ENCODE peak calls at places on chromosomes 16 and 17, in six cellular contexts. O is esophagus squamous epithelium, E is Caco-2, B is mucosa of descending colon, S is breast epithelium, N is MM.1S. Q is an unnamed sample.

GRCh38 chr17:2195729-2196128 is 107.9 kb downstream of the SMG6 start:
- DNase-seq in S (no peak), N (no peak), B (no peak), E (no peak), O (no peak), Q (no peak)

GRCh38 chr17:31580331-31581021 is 189.0 kb downstream of the RAB11FIP4 start:
- DNase-seq in N (no peak), S (no peak), O (no peak), B (no peak), E (no peak), Q (no peak)

GRCh38 chr17:31424944-31425582 is 33.6 kb downstream of the RAB11FIP4 start:
- DNase-seq in S (no peak), B (no peak), N (no peak), O (no peak), E (peak; percentile 72), Q (no peak)

GRCh38 chr17:79901131-79901530 is 61.9 kb upstream of the CBX4 start:
- DNase-seq in N (no peak), O (no peak), S (peak; percentile 31), B (no peak), E (peak; percentile 33), Q (no peak)

GRCh38 chr17:39045948-39046679 is 78.9 kb upstream of the FBXO47 start:
- DNase-seq in B (no peak), S (no peak), E (no peak), N (no peak), O (no peak), Q (no peak)

GRCh38 chr16:1345087-1345486 is 6.6 kb downstream of the TSR3 start:
- DNase-seq in E (no peak), O (no peak), S (no peak), N (no peak), B (no peak), Q (no peak)

GRCh38 chr16:5030251-5030870 is 3.4 kb downstream of the NAGPA start:
- DNase-seq in O (no peak), B (no peak), S (no peak), N (no peak), E (no peak), Q (no peak)

GRCh38 chr17:63279498-63280230 is 166.4 kb downstream of the CYB561 start:
- DNase-seq in S (no peak), O (no peak), B (no peak), E (no peak), N (no peak), Q (no peak)

GRCh38 chr17:75869282-75870141 is 8.9 kb downstream of the TRIM47 start:
- DNase-seq in E (no peak), O (no peak), B (peak; percentile 64), N (no peak), S (no peak), Q (no peak)

GRCh38 chr16:813204-813915 is 12.8 kb upstream of the GNG13 start:
- DNase-seq in E (peak; percentile 59), N (no peak), S (no peak), B (peak; percentile 45), O (no peak), Q (peak; percentile 44)

GRCh38 chr16:58331024-58331707 is 36.3 kb upstream of the PRSS54 start:
- DNase-seq in N (no peak), E (no peak), S (no peak), B (no peak), O (no peak), Q (peak; percentile 60)

DNA sequence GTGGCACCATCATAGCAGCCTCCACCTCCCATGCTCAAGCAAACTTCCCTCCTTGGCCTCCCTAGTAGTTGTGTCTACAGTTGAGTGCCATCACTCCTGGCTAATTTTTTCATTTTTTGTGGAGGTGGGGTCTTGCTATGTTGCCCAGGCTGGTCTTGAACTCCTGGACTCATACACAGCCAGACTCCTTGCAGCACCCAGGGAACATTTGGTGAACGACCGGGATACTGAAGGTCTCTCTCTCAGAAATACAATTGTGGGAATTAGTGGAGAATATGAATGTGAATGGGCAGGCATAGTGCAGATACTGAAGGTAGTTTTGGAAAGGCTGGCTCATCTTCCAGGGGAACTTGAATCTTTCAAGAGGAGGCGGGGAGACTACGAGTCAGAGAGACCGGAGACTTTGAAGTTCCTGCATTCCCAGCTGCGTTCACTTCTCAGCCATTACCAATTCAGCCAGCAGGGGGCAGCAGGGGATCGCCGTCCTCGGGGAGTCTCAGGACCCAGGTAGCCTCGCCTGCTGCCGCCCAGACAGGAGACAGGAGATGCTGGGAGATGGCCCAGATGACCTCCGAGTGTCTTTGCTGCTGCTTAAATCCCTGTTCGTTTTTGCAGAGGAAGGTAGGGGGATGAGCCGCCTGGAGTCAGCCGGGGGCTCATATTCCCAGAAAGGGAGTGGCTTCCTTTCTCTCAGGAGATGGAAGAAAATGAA is 68.6 kb downstream of the HAPSTR1 start:
- DNase-seq in S (peak; percentile 82), E (peak; percentile 70), B (peak; percentile 78), N (peak; percentile 56), O (no peak), Q (peak; percentile 58)
- H3K4me1 ChIP-seq in S (no peaks in the 10 kb centered on the region), E (no peaks in the 10 kb centered on the region), B (no peaks in the 10 kb centered on the region), N (no peaks in the 10 kb centered on the region), O (peaks cover 7% of the 10 kb centered on the region), Q (no peaks in the 10 kb centered on the region)

DNA sequence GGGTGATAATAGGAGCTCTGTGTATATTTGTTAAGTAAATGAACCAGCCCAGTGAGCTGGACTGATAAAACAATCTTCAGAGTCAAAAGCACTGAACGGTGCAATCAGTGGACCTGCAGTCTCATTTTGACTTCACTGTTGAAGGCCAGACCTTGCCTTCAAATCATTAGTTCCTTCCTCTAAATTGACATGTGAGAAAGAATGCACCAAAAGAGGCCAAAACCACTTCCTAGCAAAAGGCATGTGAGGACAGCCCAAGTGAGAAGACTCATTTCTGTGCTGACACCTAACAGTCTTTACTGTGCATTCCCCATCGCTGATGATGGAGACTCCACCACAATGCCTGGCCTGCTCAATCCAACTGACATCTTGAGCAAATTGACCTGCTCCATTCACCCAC is 10.6 kb downstream of the GTF3C1 start:
- DNase-seq in E (no peak), S (no peak), B (no peak), O (no peak), N (no peak), Q (no peak)
- H3K36me3 ChIP-seq in E (peaks cover 5% of the 10 kb centered on the region), S (peaks cover 3% of the 10 kb centered on the region), B (peaks cover 33% of the 10 kb centered on the region), O (peaks cover 100% of the 10 kb centered on the region), N (no peaks in the 10 kb centered on the region), Q (peaks cover 96% of the 10 kb centered on the region)

DNA sequence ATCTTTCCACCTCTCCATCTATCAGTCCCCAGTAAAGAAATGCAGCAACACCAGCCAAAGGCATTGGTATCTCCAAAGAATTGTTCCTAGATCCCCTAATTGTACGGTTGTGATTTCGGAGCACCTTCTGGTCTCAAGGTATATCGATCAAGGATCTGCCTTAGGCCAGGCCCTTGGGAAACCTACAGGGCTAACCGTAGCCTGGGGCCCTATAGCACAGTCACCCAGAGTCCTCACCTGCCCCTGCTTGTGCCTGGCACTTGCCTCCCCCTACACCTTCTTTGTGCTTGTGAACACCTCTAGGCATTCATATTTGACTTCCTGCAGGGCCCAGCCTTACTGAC is 16.8 kb upstream of the AURKB start:
- DNase-seq in E (no peak), N (no peak), O (no peak), B (no peak), S (no peak), Q (no peak)
- H3K4me3 ChIP-seq in E (no peak overlapping the region), N (no peak overlapping the region), O (peak overlapping the region; percentile 34), B (no peak overlapping the region), S (peak overlapping the region; percentile 42), Q (no peak overlapping the region)

GRCh38 chr16:67845291-67846062 is 1.3 kb upstream of the NUTF2 start:
- DNase-seq in S (no peak), N (no peak), O (no peak), E (no peak), B (peak; percentile 26), Q (peak; percentile 31)

GRCh38 chr16:67842509-67843342 is 606 bp downstream of the THAP11 start:
- DNase-seq in N (peak; percentile 61), S (no peak), O (no peak), B (peak; percentile 60), E (peak; percentile 58), Q (peak; percentile 75)

GRCh38 chr16:67843343-67843765 is 1.2 kb downstream of the THAP11 start:
- DNase-seq in O (no peak), N (no peak), E (no peak), S (no peak), B (peak; percentile 30), Q (no peak)

GRCh38 chr16:67846063-67846319 is 742 bp upstream of the NUTF2 start:
- DNase-seq in N (no peak), B (no peak), E (no peak), O (no peak), S (no peak), Q (no peak)

GRCh38 chr16:67844441-67844840 is 2.3 kb upstream of the NUTF2 start:
- DNase-seq in N (no peak), S (no peak), B (no peak), E (no peak), O (no peak), Q (peak; percentile 23)
- H3K4me1 ChIP-seq in N (peaks cover 25% of the 10 kb centered on the region), S (peaks cover 31% of the 10 kb centered on the region), B (peaks cover 40% of the 10 kb centered on the region), E (peaks cover 37% of the 10 kb centered on the region), O (peaks cover 70% of the 10 kb centered on the region), Q (peaks cover 45% of the 10 kb centered on the region)

GRCh38 chr17:15232517-15232915 is 32.6 kb downstream of the PMP22 start:
- DNase-seq in E (no peak), S (no peak), O (no peak), N (no peak), B (no peak), Q (no peak)
- H3K36me3 ChIP-seq in E (no peaks in the 10 kb centered on the region), S (peaks cover 5% of the 10 kb centered on the region), O (peaks cover 76% of the 10 kb centered on the region), N (no peaks in the 10 kb centered on the region), B (no peaks in the 10 kb centered on the region), Q (no peaks in the 10 kb centered on the region)

GRCh38 chr16:67173323-67173722 is 3.0 kb downstream of the NOL3 start:
- DNase-seq in O (no peak), S (no peak), N (no peak), E (no peak), B (no peak), Q (no peak)
- H3K4me3 ChIP-seq in O (peak overlapping the region; percentile 52), S (peak overlapping the region; percentile 75), N (peak overlapping the region; percentile 68), E (peak overlapping the region; percentile 41), B (no peak overlapping the region), Q (no peak overlapping the region)

GRCh38 chr17:16283705-16284104 is 66.7 kb downstream of the PIGL start:
- DNase-seq in O (no peak), N (no peak), E (no peak), S (no peak), B (no peak), Q (no peak)
- H3K4me1 ChIP-seq in O (peaks cover 39% of the 10 kb centered on the region), N (peaks cover 6% of the 10 kb centered on the region), E (peaks cover 33% of the 10 kb centered on the region), S (no peaks in the 10 kb centered on the region), B (peaks cover 35% of the 10 kb centered on the region), Q (peaks cover 34% of the 10 kb centered on the region)

Q was measured in OCI-LY7.